ENCODE peak calls at places on chromosomes 6 and 20, in six cellular contexts. N is HCT116, L is GM20000, D is A673, M is nephron progenitor cell, Z is WERI-Rb-1. T is an unnamed sample.

GRCh38 chr6:46130665-46131064 is 876 bp downstream of the ENPP4 start:
- DNase-seq in Z (no peak), L (no peak), N (no peak), M (no peak), D (no peak), T (no peak)

GRCh38 chr6:40907198-40907701 is 131.8 kb downstream of the UNC5CL start:
- DNase-seq in Z (no peak), L (no peak), M (no peak), D (no peak), N (no peak), T (no peak)

GRCh38 chr6:40695114-40695513 is 108.0 kb upstream of the LRFN2 start:
- DNase-seq in Z (peak; percentile 65), N (no peak), L (no peak), M (no peak), D (no peak), T (no peak)

GRCh38 chr6:31585531-31585930 is 546 bp upstream of the LST1 start:
- DNase-seq in N (peak; percentile 26), M (no peak), Z (peak; percentile 52), L (peak; percentile 40), D (peak; percentile 42), T (no peak)

GRCh38 chr6:2744206-2744771 is 6.4 kb downstream of the MYLK4 start:
- DNase-seq in M (no peak), L (no peak), Z (no peak), N (no peak), D (peak; percentile 53), T (no peak)

GRCh38 chr6:25506020-25506419 is 146.0 kb upstream of the SCGN start:
- DNase-seq in N (no peak), D (no peak), L (no peak), Z (no peak), M (no peak), T (no peak)

GRCh38 chr6:89357390-89357789 is 4.9 kb upstream of the UBE2J1 start:
- DNase-seq in Z (no peak), M (no peak), L (peak; percentile 46), D (no peak), N (no peak), T (no peak)

GRCh38 chr20:59415224-59415623 is 114.8 kb downstream of the EDN3 start:
- DNase-seq in L (no peak), D (no peak), M (no peak), N (no peak), Z (no peak), T (no peak)

GRCh38 chr6:166778046-166778445 is 151.0 kb upstream of the RPS6KA2 start:
- DNase-seq in Z (no peak), N (no peak), M (no peak), L (no peak), D (no peak), T (no peak)

GRCh38 chr6:136753624-136754023 is 38.7 kb downstream of the MAP3K5 start:
- DNase-seq in Z (no peak), L (no peak), D (no peak), N (no peak), M (no peak), T (no peak)

GRCh38 chr20:19944772-19945459 is 72.2 kb upstream of the NAA20 start:
- DNase-seq in L (peak; percentile 55), Z (no peak), N (no peak), M (no peak), D (no peak), T (peak; percentile 57)

GRCh38 chr6:5866547-5867051 is 140.1 kb downstream of the NRN1 start:
- DNase-seq in D (no peak), M (no peak), Z (no peak), L (no peak), N (no peak), T (no peak)

GRCh38 chr6:32415521-32416019 is 8.6 kb upstream of the BTNL2 start:
- DNase-seq in D (peak; percentile 86), M (peak; percentile 85), N (peak; percentile 74), Z (peak; percentile 86), L (peak; percentile 58), T (peak; percentile 65)

GRCh38 chr6:131728296-131728939 is 17.6 kb upstream of the CTAGE9 start:
- DNase-seq in Z (no peak), N (no peak), M (no peak), L (no peak), D (no peak), T (no peak)

GRCh38 chr6:3809515-3809891 is 39.7 kb upstream of the FAM50B start:
- DNase-seq in L (no peak), M (no peak), D (no peak), N (no peak), Z (no peak), T (no peak)

GRCh38 chr6:3808759-3809514 is 40.2 kb upstream of the FAM50B start:
- DNase-seq in N (peak; percentile 66), D (no peak), M (no peak), Z (no peak), L (no peak), T (no peak)

GRCh38 chr6:3811191-3811590 is 38.0 kb upstream of the FAM50B start:
- DNase-seq in N (no peak), D (no peak), M (no peak), Z (no peak), L (no peak), T (no peak)

GRCh38 chr6:3808189-3808588 is 41.0 kb upstream of the FAM50B start:
- DNase-seq in N (no peak), M (no peak), D (no peak), Z (no peak), L (no peak), T (no peak)

DNA sequence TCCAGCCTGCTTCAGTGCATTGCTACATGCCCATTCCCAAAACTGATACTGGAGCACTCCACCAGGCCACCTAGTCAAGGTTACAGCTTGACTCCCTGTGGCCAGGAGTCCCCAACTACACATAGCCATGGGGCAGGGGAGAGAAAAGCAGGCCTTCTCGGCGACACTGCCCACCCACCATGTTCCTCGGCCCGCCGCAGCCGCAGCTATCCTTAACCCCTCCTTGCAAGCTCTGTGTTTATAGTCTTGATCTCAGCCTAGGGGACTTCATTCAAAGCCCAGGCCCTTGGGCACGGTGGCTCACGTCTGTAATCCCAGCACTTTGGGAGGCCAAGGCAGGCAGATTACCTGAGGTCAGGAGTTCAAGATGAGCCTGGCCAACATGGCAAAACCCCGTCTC is 39.2 kb upstream of the FAM50B start:
- DNase-seq in L (no peak), M (no peak), Z (no peak), D (no peak), N (no peak), T (no peak)
- TF ChIP-seq CTCF in L (no peak), M (no peak), Z (no peak), D (no peak), N (no peak), T (no peak)

DNA sequence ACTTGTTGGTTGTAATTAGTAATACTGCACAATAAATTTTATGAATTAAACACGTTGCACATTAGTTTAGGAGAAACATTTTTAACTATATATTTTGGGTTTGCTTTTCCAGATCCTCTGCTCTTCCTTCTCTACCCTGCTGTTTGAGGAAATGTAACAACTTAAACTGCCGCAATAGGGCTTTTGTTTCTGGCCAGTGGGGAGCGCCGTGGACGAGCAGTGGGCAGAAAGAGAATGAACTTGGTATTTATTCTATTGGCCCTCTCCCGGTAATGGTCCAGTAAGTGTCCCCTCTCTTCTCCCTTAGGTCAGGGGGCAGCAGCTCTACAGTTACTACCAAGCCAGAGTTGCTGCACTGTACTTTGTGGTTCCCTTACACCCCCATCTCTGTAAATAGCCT is 35.2 kb upstream of the EPHA7 start:
- DNase-seq in M (no peak), N (no peak), L (no peak), Z (no peak), D (no peak), T (no peak)
- TF ChIP-seq CTCF in M (no peak), N (no peak), L (no peak), Z (peak; percentile 5), D (no peak), T (no peak)

GRCh38 chr6:133833905-133834304 is 55.0 kb upstream of the TCF21 start:
- DNase-seq in L (no peak), Z (no peak), N (no peak), M (no peak), D (peak; percentile 46), T (no peak)

GRCh38 chr6:133843098-133843497 is 45.8 kb upstream of the TCF21 start:
- DNase-seq in M (no peak), D (no peak), Z (no peak), N (no peak), L (no peak), T (no peak)

GRCh38 chr6:133834472-133835170 is 54.3 kb upstream of the TCF21 start:
- DNase-seq in L (no peak), N (no peak), M (no peak), Z (no peak), D (no peak), T (no peak)

GRCh38 chr6:133835901-133836300 is 53.0 kb upstream of the TCF21 start:
- DNase-seq in N (no peak), L (no peak), D (no peak), M (no peak), Z (no peak), T (no peak)

GRCh38 chr6:133837801-133838349 is 51.0 kb upstream of the TCF21 start:
- DNase-seq in M (peak; percentile 75), D (peak; percentile 68), L (peak; percentile 50), N (peak; percentile 68), Z (peak; percentile 40), T (peak; percentile 71)
- TF ChIP-seq CTCF in M (peak; percentile 89), D (peak; percentile 87), L (peak; percentile 76), N (peak; percentile 97), Z (peak; percentile 61), T (peak; percentile 81)

GRCh38 chr6:150930816-150931215 is 65.3 kb downstream of the MTHFD1L start:
- DNase-seq in Z (no peak), M (no peak), L (no peak), D (no peak), N (no peak), T (no peak)

GRCh38 chr6:150924808-150925654 is 59.5 kb downstream of the MTHFD1L start:
- DNase-seq in M (no peak), L (peak; percentile 19), N (no peak), D (no peak), Z (no peak), T (no peak)

GRCh38 chr6:150929403-150929802 is 63.9 kb downstream of the MTHFD1L start:
- DNase-seq in M (no peak), D (no peak), L (no peak), Z (no peak), N (no peak), T (no peak)

GRCh38 chr6:150925655-150925928 is 60.1 kb downstream of the MTHFD1L start:
- DNase-seq in M (no peak), L (no peak), Z (no peak), D (no peak), N (no peak), T (no peak)

GRCh38 chr6:150928882-150929281 is 63.4 kb downstream of the MTHFD1L start:
- DNase-seq in Z (no peak), N (no peak), M (peak; percentile 13), L (peak; percentile 31), D (peak; percentile 15), T (peak; percentile 47)
- TF ChIP-seq CTCF in Z (peak; percentile 47), N (peak; percentile 54), M (peak; percentile 27), L (peak; percentile 38), D (peak; percentile 53), T (peak; percentile 50)

T was measured in GM13976.